ENCODE peak calls at places on chromosomes 2 and 18, in nine cellular contexts. One of them, this sample, is unnamed.
A peak's percentile ranks its signal among the peaks of the same experiment; 100 is the strongest.

GRCh38 chr2:179422037-179422643 is 157.5 kb upstream of the SESTD1 start:
- DNase-seq in CD4-positive, alpha-beta T cell: no peak
- DNase-seq in neural progenitor cell: peak; percentile 83
- DNase-seq in spleen: no peak
- DNase-seq in mesenchymal stem cell: peak; percentile 66
- DNase-seq in adrenal gland: peak; percentile 80
- DNase-seq in ovary: peak; percentile 69
- DNase-seq in aorta: peak; percentile 77
- DNase-seq in mesendoderm: peak; percentile 78
- DNase-seq in this sample: peak; percentile 82

GRCh38 chr2:41966431-41966893 is 81.4 kb upstream of the PKDCC start:
- DNase-seq in ovary: peak; percentile 83
- DNase-seq in spleen: no peak
- DNase-seq in mesenchymal stem cell: peak; percentile 96
- DNase-seq in mesendoderm: no peak
- DNase-seq in CD4-positive, alpha-beta T cell: no peak
- DNase-seq in adrenal gland: peak; percentile 55
- DNase-seq in neural progenitor cell: no peak
- DNase-seq in aorta: peak; percentile 97
- DNase-seq in this sample: peak; percentile 96

GRCh38 chr2:225037374-225038075 is 4.7 kb downstream of the DOCK10 start:
- DNase-seq in ovary: no peak
- DNase-seq in neural progenitor cell: no peak
- DNase-seq in mesendoderm: no peak
- DNase-seq in mesenchymal stem cell: no peak
- DNase-seq in aorta: no peak
- DNase-seq in spleen: no peak
- DNase-seq in CD4-positive, alpha-beta T cell: no peak
- DNase-seq in adrenal gland: no peak
- DNase-seq in this sample: no peak

GRCh38 chr2:176554107-176555048 is 285.1 kb downstream of the MTX2 start:
- DNase-seq in spleen: no peak
- DNase-seq in ovary: peak; percentile 36
- DNase-seq in mesenchymal stem cell: peak; percentile 61
- DNase-seq in CD4-positive, alpha-beta T cell: peak; percentile 10
- DNase-seq in neural progenitor cell: peak; percentile 72
- DNase-seq in mesendoderm: peak; percentile 71
- DNase-seq in aorta: peak; percentile 43
- DNase-seq in adrenal gland: peak; percentile 44
- DNase-seq in this sample: peak; percentile 83

GRCh38 chr2:236107971-236108625 is 60.1 kb downstream of the GBX2 start:
- DNase-seq in spleen: peak; percentile 70
- DNase-seq in mesenchymal stem cell: no peak
- DNase-seq in mesendoderm: peak; percentile 14
- DNase-seq in neural progenitor cell: no peak
- DNase-seq in aorta: peak; percentile 40
- DNase-seq in ovary: no peak
- DNase-seq in CD4-positive, alpha-beta T cell: no peak
- DNase-seq in adrenal gland: no peak
- DNase-seq in this sample: peak; percentile 93

GRCh38 chr2:150586858-150587257 is 99.4 kb upstream of the RND3 start:
- DNase-seq in adrenal gland: no peak
- DNase-seq in spleen: no peak
- DNase-seq in ovary: no peak
- DNase-seq in mesenchymal stem cell: peak; percentile 86
- DNase-seq in aorta: no peak
- DNase-seq in mesendoderm: no peak
- DNase-seq in neural progenitor cell: no peak
- DNase-seq in CD4-positive, alpha-beta T cell: no peak
- DNase-seq in this sample: no peak

GRCh38 chr2:109386004-109386695 is 227.6 kb downstream of the SEPTIN10 start:
- DNase-seq in adrenal gland: no peak
- DNase-seq in neural progenitor cell: peak; percentile 72
- DNase-seq in aorta: no peak
- DNase-seq in mesendoderm: peak; percentile 36
- DNase-seq in CD4-positive, alpha-beta T cell: no peak
- DNase-seq in mesenchymal stem cell: peak; percentile 42
- DNase-seq in ovary: no peak
- DNase-seq in spleen: peak; percentile 49
- DNase-seq in this sample: no peak

GRCh38 chr2:195768454-195768853 is 111.4 kb downstream of the SLC39A10 start:
- DNase-seq in mesendoderm: no peak
- DNase-seq in CD4-positive, alpha-beta T cell: no peak
- DNase-seq in adrenal gland: no peak
- DNase-seq in neural progenitor cell: no peak
- DNase-seq in ovary: no peak
- DNase-seq in spleen: no peak
- DNase-seq in aorta: no peak
- DNase-seq in mesenchymal stem cell: no peak
- DNase-seq in this sample: no peak

DNA sequence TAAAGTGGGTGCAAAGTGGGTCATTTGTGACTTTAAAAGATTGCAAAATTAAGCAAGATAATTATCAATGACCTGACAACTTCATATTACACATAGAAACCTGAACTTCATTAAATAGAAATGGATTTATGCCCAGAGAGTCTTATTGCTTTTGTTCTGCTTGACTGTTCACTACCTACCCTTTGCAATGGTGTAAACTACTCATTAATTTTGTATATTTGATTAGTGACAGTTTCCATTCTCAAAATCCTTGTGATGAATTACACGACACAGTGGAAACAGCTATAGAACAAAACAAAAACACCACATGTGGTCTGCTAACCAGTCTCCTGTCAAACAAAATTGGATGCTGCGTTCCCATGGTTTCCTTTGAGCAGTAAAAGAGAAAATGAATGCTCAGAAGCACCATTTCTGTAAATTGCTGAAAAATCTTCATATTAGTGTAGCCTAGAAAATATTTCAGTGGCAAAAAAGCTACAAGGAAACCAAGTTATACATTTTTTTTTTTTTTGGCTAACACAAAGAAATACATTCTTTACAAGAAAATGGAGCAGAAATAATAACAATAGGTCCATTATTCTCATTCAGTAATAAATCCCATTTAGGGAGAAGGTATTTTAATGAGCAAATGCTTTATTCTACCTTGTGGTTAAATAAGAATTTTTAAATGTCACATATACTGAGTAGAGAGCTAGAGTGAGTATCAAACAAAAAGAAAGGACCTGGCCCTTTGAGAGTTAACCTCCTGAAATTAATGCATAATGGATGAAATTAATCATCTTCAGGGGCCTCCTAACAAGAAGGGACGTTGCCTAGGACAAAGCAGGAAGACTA is 355.2 kb upstream of the ZC3H15 start:
- DNase-seq in CD4-positive, alpha-beta T cell: no peak
- DNase-seq in neural progenitor cell: peak; percentile 78
- DNase-seq in ovary: no peak
- DNase-seq in aorta: no peak
- DNase-seq in mesendoderm: no peak
- DNase-seq in spleen: no peak
- DNase-seq in mesenchymal stem cell: no peak
- DNase-seq in adrenal gland: no peak
- DNase-seq in this sample: peak; percentile 49
- H3K27ac ChIP-seq in CD4-positive, alpha-beta T cell: no peak overlapping the region
- H3K27ac ChIP-seq in neural progenitor cell: peak overlapping the region; percentile 82
- H3K27ac ChIP-seq in ovary: no peak overlapping the region
- H3K27ac ChIP-seq in aorta: no peak overlapping the region
- H3K27ac ChIP-seq in mesendoderm: no peak overlapping the region
- H3K27ac ChIP-seq in spleen: no peak overlapping the region
- H3K27ac ChIP-seq in mesenchymal stem cell: no peak overlapping the region
- H3K27ac ChIP-seq in adrenal gland: no peak overlapping the region
- H3K27ac ChIP-seq in this sample: peak overlapping the region; percentile 55

DNA sequence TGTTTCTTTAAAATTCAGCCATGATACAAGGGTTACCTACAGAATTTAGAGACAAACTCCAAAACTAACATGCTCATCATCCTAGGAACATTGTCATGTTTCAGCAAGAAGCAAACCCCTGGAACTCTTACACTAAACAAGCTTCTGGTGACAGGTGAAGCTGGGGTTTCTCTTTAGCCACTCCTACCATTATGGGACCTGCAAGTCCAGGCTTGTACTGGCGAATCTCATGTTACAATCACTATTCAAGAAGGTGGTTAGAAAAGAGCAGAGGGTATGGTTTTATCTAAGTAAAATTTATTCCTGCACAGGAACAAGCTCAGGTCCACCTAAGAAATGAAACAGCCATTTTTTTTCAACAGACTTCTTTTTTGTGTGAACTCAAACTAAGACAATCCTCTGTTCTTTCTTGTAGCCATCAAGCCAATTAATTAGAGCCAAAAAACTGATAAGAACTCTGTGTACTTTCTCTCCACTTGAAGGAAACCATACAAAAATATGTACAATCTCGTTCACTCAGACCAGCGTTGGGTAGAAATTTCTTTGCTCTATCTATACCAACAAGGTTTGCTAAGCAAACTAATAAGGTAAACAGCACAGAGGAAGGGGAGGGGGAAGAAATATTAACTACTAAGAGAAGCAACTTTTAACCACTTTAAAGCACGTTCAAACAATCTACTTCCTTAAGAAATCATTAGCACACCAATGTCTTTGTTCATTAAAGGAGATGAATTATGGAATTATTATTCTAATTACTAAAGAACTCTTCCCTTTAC is 63.3 kb upstream of the NEDD4L start:
- DNase-seq in spleen: no peak
- DNase-seq in neural progenitor cell: no peak
- DNase-seq in aorta: no peak
- DNase-seq in mesenchymal stem cell: no peak
- DNase-seq in CD4-positive, alpha-beta T cell: no peak
- DNase-seq in ovary: no peak
- DNase-seq in adrenal gland: no peak
- DNase-seq in mesendoderm: no peak
- DNase-seq in this sample: peak; percentile 7
- H3K27ac ChIP-seq in spleen: no peak overlapping the region
- H3K27ac ChIP-seq in neural progenitor cell: no peak overlapping the region
- H3K27ac ChIP-seq in aorta: no peak overlapping the region
- H3K27ac ChIP-seq in mesenchymal stem cell: no peak overlapping the region
- H3K27ac ChIP-seq in CD4-positive, alpha-beta T cell: no peak overlapping the region
- H3K27ac ChIP-seq in ovary: no peak overlapping the region
- H3K27ac ChIP-seq in adrenal gland: no peak overlapping the region
- H3K27ac ChIP-seq in mesendoderm: no peak overlapping the region
- H3K27ac ChIP-seq in this sample: no peak overlapping the region

GRCh38 chr2:238380785-238381184 is 45.9 kb upstream of the ASB1 start:
- DNase-seq in mesenchymal stem cell: peak; percentile 76
- DNase-seq in CD4-positive, alpha-beta T cell: no peak
- DNase-seq in adrenal gland: no peak
- DNase-seq in spleen: no peak
- DNase-seq in mesendoderm: peak; percentile 75
- DNase-seq in neural progenitor cell: no peak
- DNase-seq in aorta: no peak
- DNase-seq in ovary: no peak
- DNase-seq in this sample: no peak

GRCh38 chr2:238379096-238379810 is 47.5 kb upstream of the ASB1 start:
- DNase-seq in neural progenitor cell: no peak
- DNase-seq in ovary: no peak
- DNase-seq in aorta: peak; percentile 79
- DNase-seq in spleen: no peak
- DNase-seq in mesenchymal stem cell: no peak
- DNase-seq in adrenal gland: no peak
- DNase-seq in CD4-positive, alpha-beta T cell: no peak
- DNase-seq in mesendoderm: no peak
- DNase-seq in this sample: no peak

GRCh38 chr2:238380336-238380735 is 46.4 kb upstream of the ASB1 start:
- DNase-seq in adrenal gland: no peak
- DNase-seq in neural progenitor cell: no peak
- DNase-seq in mesendoderm: no peak
- DNase-seq in ovary: no peak
- DNase-seq in mesenchymal stem cell: no peak
- DNase-seq in aorta: no peak
- DNase-seq in spleen: peak; percentile 36
- DNase-seq in CD4-positive, alpha-beta T cell: no peak
- DNase-seq in this sample: no peak

GRCh38 chr2:238378230-238379095 is 48.3 kb upstream of the ASB1 start:
- DNase-seq in adrenal gland: no peak
- DNase-seq in aorta: no peak
- DNase-seq in ovary: no peak
- DNase-seq in neural progenitor cell: no peak
- DNase-seq in CD4-positive, alpha-beta T cell: no peak
- DNase-seq in mesenchymal stem cell: no peak
- DNase-seq in mesendoderm: no peak
- DNase-seq in spleen: no peak
- DNase-seq in this sample: no peak

DNA sequence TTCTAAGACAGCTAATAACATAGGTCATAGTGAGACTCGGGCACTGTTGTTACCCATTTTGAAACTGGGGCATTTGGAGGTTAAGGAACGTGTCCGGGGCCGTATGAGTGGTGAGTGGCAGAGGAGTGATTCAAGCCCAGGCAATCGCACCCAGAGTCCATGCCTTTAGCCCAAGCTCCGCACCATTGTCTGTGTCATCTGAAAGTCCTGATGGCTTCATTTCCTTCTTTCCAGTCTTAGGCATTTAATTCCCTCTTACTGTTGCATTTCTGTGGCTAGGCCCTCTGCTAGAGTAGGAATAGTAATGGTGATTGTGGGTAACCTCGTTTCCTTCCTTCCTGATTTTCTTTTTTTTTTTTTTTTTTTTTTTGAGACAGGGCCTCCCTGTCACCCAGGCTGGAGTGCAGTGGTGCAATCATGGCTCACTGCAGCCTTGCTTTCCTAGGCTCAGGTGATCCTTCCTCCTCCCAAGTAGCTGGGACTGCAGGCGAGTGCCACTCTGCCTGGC is 49.8 kb upstream of the ASB1 start:
- DNase-seq in neural progenitor cell: no peak
- DNase-seq in ovary: no peak
- DNase-seq in mesendoderm: no peak
- DNase-seq in CD4-positive, alpha-beta T cell: no peak
- DNase-seq in adrenal gland: no peak
- DNase-seq in mesenchymal stem cell: peak; percentile 27
- DNase-seq in aorta: no peak
- DNase-seq in spleen: no peak
- DNase-seq in this sample: no peak
- H3K27ac ChIP-seq in neural progenitor cell: no peak overlapping the region
- H3K27ac ChIP-seq in ovary: no peak overlapping the region
- H3K27ac ChIP-seq in mesendoderm: no peak overlapping the region
- H3K27ac ChIP-seq in CD4-positive, alpha-beta T cell: no peak overlapping the region
- H3K27ac ChIP-seq in adrenal gland: no peak overlapping the region
- H3K27ac ChIP-seq in mesenchymal stem cell: no peak overlapping the region
- H3K27ac ChIP-seq in aorta: no peak overlapping the region
- H3K27ac ChIP-seq in spleen: no peak overlapping the region
- H3K27ac ChIP-seq in this sample: no peak overlapping the region

GRCh38 chr2:220885593-220885992 is 686.5 kb downstream of the EPHA4 start:
- DNase-seq in mesenchymal stem cell: no peak
- DNase-seq in aorta: no peak
- DNase-seq in CD4-positive, alpha-beta T cell: no peak
- DNase-seq in ovary: no peak
- DNase-seq in neural progenitor cell: no peak
- DNase-seq in mesendoderm: peak; percentile 42
- DNase-seq in adrenal gland: no peak
- DNase-seq in spleen: no peak
- DNase-seq in this sample: no peak

GRCh38 chr2:220882507-220882906 is 689.6 kb downstream of the EPHA4 start:
- DNase-seq in neural progenitor cell: no peak
- DNase-seq in spleen: no peak
- DNase-seq in adrenal gland: no peak
- DNase-seq in aorta: no peak
- DNase-seq in CD4-positive, alpha-beta T cell: no peak
- DNase-seq in ovary: no peak
- DNase-seq in mesendoderm: no peak
- DNase-seq in mesenchymal stem cell: no peak
- DNase-seq in this sample: no peak

GRCh38 chr2:220876074-220876824 is 695.9 kb downstream of the EPHA4 start:
- DNase-seq in adrenal gland: no peak
- DNase-seq in CD4-positive, alpha-beta T cell: no peak
- DNase-seq in neural progenitor cell: no peak
- DNase-seq in mesendoderm: no peak
- DNase-seq in aorta: no peak
- DNase-seq in ovary: no peak
- DNase-seq in spleen: no peak
- DNase-seq in mesenchymal stem cell: no peak
- DNase-seq in this sample: no peak

DNA sequence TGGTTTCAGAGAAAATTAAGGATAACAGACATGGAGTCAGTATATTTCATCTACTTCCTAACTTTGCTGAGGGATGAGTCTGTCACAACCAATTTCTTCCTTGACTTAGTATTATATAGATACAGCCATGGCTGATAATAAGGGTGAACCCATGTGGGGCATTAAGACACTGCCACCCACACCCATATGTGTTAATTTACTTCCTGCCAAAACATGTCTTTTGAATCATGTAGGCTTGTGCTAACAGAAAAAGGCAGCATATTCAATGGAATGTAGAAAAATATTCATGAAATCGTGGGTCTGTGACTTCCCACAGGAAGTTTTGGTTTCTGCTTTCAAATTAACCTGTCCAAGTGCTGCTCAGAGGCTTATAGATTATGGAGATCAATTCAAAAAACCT is 691.5 kb downstream of the EPHA4 start:
- DNase-seq in CD4-positive, alpha-beta T cell: no peak
- DNase-seq in mesenchymal stem cell: no peak
- DNase-seq in spleen: no peak
- DNase-seq in ovary: no peak
- DNase-seq in mesendoderm: no peak
- DNase-seq in adrenal gland: no peak
- DNase-seq in neural progenitor cell: no peak
- DNase-seq in aorta: no peak
- DNase-seq in this sample: no peak
- H3K27ac ChIP-seq in CD4-positive, alpha-beta T cell: no peak overlapping the region
- H3K27ac ChIP-seq in mesenchymal stem cell: no peak overlapping the region
- H3K27ac ChIP-seq in spleen: no peak overlapping the region
- H3K27ac ChIP-seq in ovary: no peak overlapping the region
- H3K27ac ChIP-seq in mesendoderm: no peak overlapping the region
- H3K27ac ChIP-seq in adrenal gland: no peak overlapping the region
- H3K27ac ChIP-seq in neural progenitor cell: no peak overlapping the region
- H3K27ac ChIP-seq in aorta: no peak overlapping the region
- H3K27ac ChIP-seq in this sample: no peak overlapping the region